ENCODE peak calls at places on chromosomes 12 and 14, in four cellular contexts. E is CD8-positive, alpha-beta memory T cell; V is pons; Q is NCI-H1048. W is an unnamed sample.
A peak's percentile ranks its signal among the peaks of the same experiment; 100 is the strongest.

GRCh38 chr14:103832046-103832445 is 15.3 kb downstream of the PPP1R13B start:
- DNase-seq in E (no peak), V (no peak), Q (no peak), W (no peak)

GRCh38 chr12:113896841-113897240 is 69.3 kb downstream of the RBM19 start:
- DNase-seq in E (no peak), V (no peak), Q (no peak), W (no peak)

GRCh38 chr14:86961106-86961716 is 1031.8 kb downstream of the GALC start:
- DNase-seq in E (no peak), V (no peak), Q (no peak), W (no peak)

GRCh38 chr14:38080696-38081095 is 127.0 kb upstream of the SSTR1 start:
- DNase-seq in E (no peak), V (no peak), Q (no peak), W (no peak)

GRCh38 chr12:26471560-26471959 is 276.2 kb downstream of the SSPN start:
- DNase-seq in E (no peak), V (peak; percentile 91), Q (no peak), W (no peak)

GRCh38 chr14:99605299-99605961 is 1.4 kb upstream of the CCDC85C start:
- DNase-seq in E (peak; percentile 77), V (no peak), Q (no peak), W (peak; percentile 74)

GRCh38 chr12:51721281-51721940 is 127.1 kb downstream of the FIGNL2 start:
- DNase-seq in E (peak; percentile 3), V (no peak), Q (no peak), W (peak; percentile 62)

GRCh38 chr14:61388173-61388975 is 67.0 kb downstream of the PRKCH start:
- DNase-seq in E (peak; percentile 34), V (peak; percentile 29), Q (no peak), W (no peak)

GRCh38 chr12:11727133-11727664 is 77.7 kb downstream of the ETV6 start:
- DNase-seq in E (no peak), V (no peak), Q (no peak), W (no peak)

GRCh38 chr14:70692210-70692609 is 50.5 kb downstream of the TTC9 start:
- DNase-seq in E (no peak), V (peak; percentile 67), Q (no peak), W (peak; percentile 65)

GRCh38 chr12:459430-460258 is at the start of gene B4GALNT3:
- DNase-seq in E (peak; percentile 42), V (no peak), Q (peak; percentile 14), W (peak; percentile 74)

GRCh38 chr14:35971965-35972630 is 146.0 kb downstream of the BRMS1L start:
- DNase-seq in E (no peak), V (no peak), Q (no peak), W (no peak)

GRCh38 chr14:75650253-75651058 is 10.2 kb downstream of the ERG28 start:
- DNase-seq in E (no peak), V (no peak), Q (no peak), W (no peak)

GRCh38 chr12:45235087-45236025 is 19.5 kb downstream of the ANO6 start:
- DNase-seq in E (no peak), V (no peak), Q (no peak), W (no peak)

GRCh38 chr12:76810690-76811434 is 46.9 kb downstream of the ZDHHC17 start:
- DNase-seq in E (no peak), V (peak; percentile 5), Q (no peak), W (no peak)

GRCh38 chr14:96762650-96763049 is 34.5 kb upstream of the VRK1 start:
- DNase-seq in E (peak; percentile 2), V (peak; percentile 80), Q (peak; percentile 22), W (no peak)

GRCh38 chr14:100839573-100840175 is 13.8 kb downstream of the MEG3 start:
- DNase-seq in E (no peak), V (no peak), Q (no peak), W (peak; percentile 30)

GRCh38 chr14:50025776-50026175 is 90.6 kb downstream of the VCPKMT start:
- DNase-seq in E (no peak), V (no peak), Q (no peak), W (no peak)

GRCh38 chr12:4978737-4979136 is 64.9 kb upstream of the KCNA5 start:
- DNase-seq in E (no peak), V (no peak), Q (no peak), W (no peak)

GRCh38 chr12:26113194-26113654 is 11.6 kb downstream of the BHLHE41 start:
- DNase-seq in E (no peak), V (peak; percentile 85), Q (no peak), W (peak; percentile 35)

GRCh38 chr12:107468976-107469375 is 216.6 kb upstream of the PWP1 start:
- DNase-seq in E (no peak), V (no peak), Q (no peak), W (no peak)

GRCh38 chr14:79093542-79093941 is 923.4 kb downstream of the NRXN3 start:
- DNase-seq in E (no peak), V (no peak), Q (no peak), W (no peak)

GRCh38 chr14:47917344-47917954 is 242.0 kb upstream of the MDGA2 start:
- DNase-seq in E (no peak), V (peak; percentile 67), Q (no peak), W (no peak)